ENCODE peak calls at places on chromosomes 5 and 9, in ten cellular contexts. I is SK-N-SH, Z is HCT116, M is GM23338, U is spleen, Q is transverse colon, F is stomach, E is K562, S is endothelial cell of umbilical vein, K is suprapubic skin. T is an unnamed sample.

GRCh38 chr5:151448038-151448985 is 909 bp downstream of the SLC36A1 start:
- DNase-seq in I (no peak), Z (no peak), M (peak; percentile 77), U (no peak), Q (peak; percentile 47), F (peak; percentile 43), E (peak; percentile 49), S (peak; percentile 44), K (peak; percentile 64), T (peak; percentile 63)

GRCh38 chr5:151470440-151470839 is 23.0 kb downstream of the SLC36A1 start:
- DNase-seq in I (no peak), Z (no peak), M (no peak), U (no peak), Q (no peak), F (no peak), E (no peak), S (no peak), K (no peak), T (no peak)

GRCh38 chr5:108143581-108143980 is 238.3 kb downstream of the FBXL17 start:
- DNase-seq in I (no peak), Z (no peak), M (no peak), U (no peak), Q (no peak), F (no peak), E (no peak), S (no peak), K (no peak), T (no peak)

GRCh38 chr5:35183243-35183955 is 46.9 kb downstream of the PRLR start:
- DNase-seq in I (peak; percentile 31), Z (peak; percentile 10), M (peak; percentile 84), U (no peak), Q (peak; percentile 56), F (peak; percentile 40), E (peak; percentile 34), S (peak; percentile 4), K (no peak), T (no peak)

GRCh38 chr5:34576849-34577248 is 79.3 kb upstream of the RAI14 start:
- DNase-seq in I (no peak), Z (no peak), M (no peak), U (no peak), Q (no peak), F (no peak), E (no peak), S (no peak), K (no peak), T (no peak)

GRCh38 chr9:108197888-108198287 is 657.9 kb downstream of the ACTL7B start:
- DNase-seq in I (no peak), Z (no peak), M (no peak), U (no peak), Q (no peak), F (no peak), E (no peak), S (no peak), K (no peak), T (no peak)

GRCh38 chr5:125137535-125137934 is 391.1 kb upstream of the ZNF608 start:
- DNase-seq in I (no peak), Z (no peak), M (no peak), U (no peak), Q (no peak), F (no peak), E (no peak), S (no peak), K (no peak), T (no peak)

GRCh38 chr5:97623441-97623840 is 440.4 kb upstream of the RIOK2 start:
- DNase-seq in I (no peak), Z (no peak), M (peak; percentile 49), U (no peak), Q (no peak), F (no peak), E (no peak), S (no peak), K (no peak), T (no peak)

GRCh38 chr5:36230151-36230788 is 11.5 kb downstream of the NADK2 start:
- DNase-seq in I (no peak), Z (no peak), M (no peak), U (no peak), Q (no peak), F (no peak), E (no peak), S (no peak), K (no peak), T (no peak)

GRCh38 chr5:36236801-36237200 is 4.9 kb downstream of the NADK2 start:
- DNase-seq in I (no peak), Z (no peak), M (no peak), U (no peak), Q (no peak), F (no peak), E (no peak), S (no peak), K (no peak), T (no peak)

GRCh38 chr5:36228505-36228904 is 13.2 kb downstream of the NADK2 start:
- DNase-seq in I (no peak), Z (no peak), M (no peak), U (peak; percentile 47), Q (no peak), F (no peak), E (no peak), S (no peak), K (no peak), T (no peak)

GRCh38 chr5:36237756-36238155 is 4.0 kb downstream of the NADK2 start:
- DNase-seq in I (no peak), Z (no peak), M (no peak), U (no peak), Q (no peak), F (no peak), E (peak; percentile 55), S (no peak), K (no peak), T (no peak)

DNA sequence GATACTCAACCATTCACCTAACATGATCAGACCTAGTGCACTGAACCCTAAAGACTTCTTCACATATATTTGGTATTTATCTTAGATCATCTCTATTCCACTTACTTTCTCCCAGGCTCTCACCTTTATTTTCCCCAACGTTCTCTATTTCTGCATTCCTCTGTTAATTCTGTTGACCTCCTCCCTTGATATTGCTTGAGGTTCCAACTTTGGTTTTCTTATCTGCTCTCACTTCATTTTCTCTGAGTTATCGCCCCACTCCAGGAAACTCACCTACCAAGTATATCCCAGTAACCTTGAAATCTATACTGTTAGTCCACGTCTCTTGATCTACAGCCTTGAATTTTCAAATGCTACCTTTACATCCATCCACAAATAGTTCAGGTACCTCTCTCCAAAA is 9.2 kb downstream of the NADK2 start:
- DNase-seq in I (no peak), Z (no peak), M (no peak), U (no peak), Q (no peak), F (no peak), E (no peak), S (no peak), K (no peak), T (no peak)
- TF ChIP-seq POLR2AphosphoS5 in I (no peak), Z (no peak), M (no peak), U (no peak), Q (no peak), F (no peak), E (no peak), S (no peak), K (no peak), T (no peak)

GRCh38 chr5:42951847-42952411 is 88.2 kb downstream of the ANXA2R start:
- DNase-seq in I (peak; percentile 24), Z (no peak), M (peak; percentile 6), U (peak; percentile 90), Q (peak; percentile 33), F (peak; percentile 31), E (no peak), S (peak; percentile 57), K (no peak), T (no peak)

GRCh38 chr5:42951169-42951846 is 88.8 kb downstream of the ANXA2R start:
- DNase-seq in I (peak; percentile 45), Z (no peak), M (peak; percentile 36), U (peak; percentile 91), Q (peak; percentile 59), F (peak; percentile 32), E (no peak), S (peak; percentile 71), K (peak; percentile 80), T (no peak)

GRCh38 chr5:42952575-42952974 is 87.5 kb downstream of the ANXA2R start:
- DNase-seq in I (no peak), Z (no peak), M (no peak), U (no peak), Q (no peak), F (no peak), E (no peak), S (peak; percentile 14), K (no peak), T (no peak)

GRCh38 chr5:42950466-42951168 is 89.5 kb downstream of the ANXA2R start:
- DNase-seq in I (peak; percentile 31), Z (peak; percentile 97), M (peak; percentile 88), U (no peak), Q (peak; percentile 84), F (peak; percentile 74), E (peak; percentile 68), S (peak; percentile 98), K (peak; percentile 89), T (peak; percentile 85)

GRCh38 chr5:42953061-42953460 is 87.1 kb downstream of the ANXA2R start:
- DNase-seq in I (no peak), Z (no peak), M (no peak), U (no peak), Q (no peak), F (no peak), E (no peak), S (peak; percentile 9), K (no peak), T (no peak)
- H3K4me3 ChIP-seq in I (no peak overlapping the region), Z (no peak overlapping the region), M (no peak overlapping the region), U (no peak overlapping the region), Q (no peak overlapping the region), F (no peak overlapping the region), E (no peak overlapping the region), S (peak overlapping the region; percentile 18), K (peak overlapping the region; percentile 65), T (no peak overlapping the region)

GRCh38 chr9:137073992-137074399 is 3.3 kb upstream of the UAP1L1 start:
- DNase-seq in I (no peak), Z (no peak), M (no peak), U (no peak), Q (no peak), F (no peak), E (no peak), S (no peak), K (no peak), T (no peak)

GRCh38 chr9:137074657-137075274 is 2.6 kb upstream of the UAP1L1 start:
- DNase-seq in I (no peak), Z (no peak), M (peak; percentile 77), U (peak; percentile 82), Q (no peak), F (no peak), E (no peak), S (no peak), K (no peak), T (no peak)

GRCh38 chr9:137076636-137077009 is 694 bp upstream of the UAP1L1 start:
- DNase-seq in I (no peak), Z (no peak), M (peak; percentile 53), U (no peak), Q (no peak), F (no peak), E (no peak), S (no peak), K (no peak), T (no peak)

GRCh38 chr9:137077010-137077747 is at the start of gene UAP1L1:
- DNase-seq in I (peak; percentile 85), Z (no peak), M (peak; percentile 74), U (peak; percentile 93), Q (peak; percentile 81), F (peak; percentile 78), E (peak; percentile 42), S (peak; percentile 43), K (peak; percentile 90), T (peak; percentile 91)

GRCh38 chr9:137075275-137075775 is 2.0 kb upstream of the UAP1L1 start:
- DNase-seq in I (no peak), Z (no peak), M (peak; percentile 62), U (no peak), Q (no peak), F (no peak), E (no peak), S (no peak), K (no peak), T (no peak)
- TF ChIP-seq POLR2AphosphoS5 in I (no peak), Z (no peak), M (no peak), U (no peak), Q (no peak), F (no peak), E (no peak), S (no peak), K (no peak), T (no peak)

DNA sequence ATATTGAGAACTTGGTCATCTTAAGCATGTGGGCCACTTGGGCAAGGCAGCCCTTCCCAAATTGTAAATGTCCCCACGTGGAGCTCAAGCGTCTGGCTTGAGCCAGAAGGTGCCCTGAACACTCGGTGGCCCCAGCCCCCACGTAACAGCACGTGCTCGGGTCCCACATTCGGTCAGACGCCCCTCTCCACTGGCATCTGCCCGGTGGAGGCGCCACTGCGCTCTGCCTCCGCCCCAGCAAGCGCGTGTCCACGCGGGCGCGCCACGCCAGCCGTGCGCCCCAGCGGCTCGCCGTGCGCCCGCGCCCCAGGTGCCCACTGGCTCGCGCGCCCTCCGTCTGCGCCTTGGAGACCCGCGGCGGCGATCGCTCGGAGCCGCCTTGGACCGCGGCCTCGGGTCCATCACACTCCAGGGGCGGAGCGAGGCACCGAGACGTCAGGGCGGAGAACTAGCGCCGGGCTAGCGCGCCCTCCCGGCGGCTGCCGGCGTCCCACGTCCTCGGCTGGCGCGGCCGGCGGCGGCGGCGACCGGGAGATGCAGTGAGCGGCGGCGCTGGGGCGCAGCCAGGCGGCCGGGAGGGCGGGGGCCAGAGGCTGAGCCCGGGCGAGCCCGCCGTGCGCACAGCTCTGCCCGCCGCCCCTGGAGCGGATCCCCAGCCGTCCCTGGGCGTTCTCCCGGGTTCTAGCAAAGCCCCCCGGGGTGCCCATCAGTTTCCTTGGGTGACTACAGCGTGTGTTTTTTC is at the start of gene PALM2AKAP2:
- DNase-seq in I (peak; percentile 47), Z (no peak), M (peak; percentile 85), U (no peak), Q (peak; percentile 41), F (no peak), E (no peak), S (no peak), K (peak; percentile 64), T (peak; percentile 77)
- H3K4me3 ChIP-seq in I (peak within 1 kb of the TSS; percentile 99), Z (no peak within 1 kb of the TSS), M (peak within 1 kb of the TSS; percentile 94), U (no peak within 1 kb of the TSS), Q (peak within 1 kb of the TSS; percentile 37), F (peak within 1 kb of the TSS; percentile 49), E (no peak within 1 kb of the TSS), S (peak within 1 kb of the TSS; percentile 12), K (peak within 1 kb of the TSS; percentile 64), T (peak within 1 kb of the TSS; percentile 68)

T was measured in sigmoid colon.